ENCODE peak calls at places on chromosomes 5 and 9, in four cellular contexts. One of them, this sample, is unnamed.
A peak's percentile ranks its signal among the peaks of the same experiment; 100 is the strongest.

GRCh38 chr9:79847074-79847473 is 275.3 kb downstream of the TLE4 start:
- DNase-seq in GM20000: no peak
- DNase-seq in NCI-H1436: no peak
- DNase-seq in keratinocyte: no peak
- DNase-seq in this sample: no peak

GRCh38 chr9:132986586-132986985 is 8.1 kb downstream of the GFI1B start:
- DNase-seq in GM20000: no peak
- DNase-seq in keratinocyte: no peak
- DNase-seq in NCI-H1436: no peak
- DNase-seq in this sample: no peak

GRCh38 chr5:6805835-6806234 is 92.6 kb downstream of the TENT4A start:
- DNase-seq in GM20000: no peak
- DNase-seq in NCI-H1436: no peak
- DNase-seq in keratinocyte: no peak
- DNase-seq in this sample: no peak

GRCh38 chr5:116242363-116242762 is 157.5 kb downstream of the COMMD10 start:
- DNase-seq in NCI-H1436: no peak
- DNase-seq in keratinocyte: no peak
- DNase-seq in GM20000: no peak
- DNase-seq in this sample: no peak

GRCh38 chr5:14552017-14552416 is 29.6 kb upstream of the OTULINL start:
- DNase-seq in GM20000: no peak
- DNase-seq in NCI-H1436: no peak
- DNase-seq in keratinocyte: no peak
- DNase-seq in this sample: no peak

GRCh38 chr5:10913846-10914245 is 152.8 kb upstream of the DAP start:
- DNase-seq in keratinocyte: peak; percentile 33
- DNase-seq in GM20000: peak; percentile 7
- DNase-seq in NCI-H1436: no peak
- DNase-seq in this sample: no peak

GRCh38 chr9:135029434-135029833 is 58.0 kb upstream of the OLFM1 start:
- DNase-seq in keratinocyte: no peak
- DNase-seq in NCI-H1436: no peak
- DNase-seq in GM20000: no peak
- DNase-seq in this sample: no peak

GRCh38 chr9:114134827-114135396 is 20.4 kb upstream of the COL27A1 start:
- DNase-seq in NCI-H1436: no peak
- DNase-seq in GM20000: no peak
- DNase-seq in keratinocyte: no peak
- DNase-seq in this sample: no peak

GRCh38 chr9:27499481-27499880 is 24.6 kb upstream of the IFNK start:
- DNase-seq in GM20000: no peak
- DNase-seq in NCI-H1436: no peak
- DNase-seq in keratinocyte: peak; percentile 64
- DNase-seq in this sample: no peak

This sample was measured in NCI-H1105.